ENCODE peak calls at places on chromosome 5, in eight cellular contexts. H, S, N, L, X, P, W and V are unnamed samples.

GRCh38 chr5:178545941-178546674 is 44.1 kb downstream of the COL23A1 start:
- DNase-seq in X (no peak), N (no peak), H (no peak), W (no peak), P (no peak), S (no peak), L (no peak), V (no peak)

GRCh38 chr5:133319905-133320520 is 268.2 kb downstream of the HSPA4 start:
- DNase-seq in H (no peak), X (no peak), L (no peak), W (no peak), P (no peak), N (no peak), S (no peak), V (peak; percentile 6)

GRCh38 chr5:141877478-141878185 is 578 bp downstream of the PCDH1 start:
- DNase-seq in N (peak; percentile 9), W (peak; percentile 86), L (peak; percentile 14), P (no peak), H (no peak), S (no peak), X (no peak), V (peak; percentile 24)

GRCh38 chr5:2741946-2742345 is 9.5 kb downstream of the IRX2 start:
- DNase-seq in N (no peak), L (no peak), W (peak; percentile 39), S (no peak), X (no peak), H (no peak), P (no peak), V (no peak)

GRCh38 chr5:122229551-122229950 is 82.5 kb upstream of the SNCAIP start:
- DNase-seq in L (no peak), W (no peak), H (no peak), P (no peak), S (no peak), N (no peak), X (no peak), V (no peak)

GRCh38 chr5:160375166-160375565 is 4.7 kb upstream of the C1QTNF2 start:
- DNase-seq in N (no peak), W (no peak), P (no peak), S (no peak), X (no peak), H (peak; percentile 5), L (peak; percentile 11), V (no peak)

GRCh38 chr5:180673371-180674252 is 24.2 kb upstream of the FLT4 start:
- DNase-seq in X (no peak), L (no peak), H (no peak), N (no peak), P (no peak), S (no peak), W (no peak), V (no peak)

GRCh38 chr5:176823076-176823481 is 12.7 kb downstream of the UNC5A start:
- DNase-seq in W (no peak), L (no peak), P (no peak), H (no peak), N (no peak), X (no peak), S (no peak), V (no peak)

GRCh38 chr5:90161399-90161798 is 248.2 kb downstream of the CETN3 start:
- DNase-seq in W (no peak), L (peak; percentile 82), P (peak; percentile 15), X (no peak), H (peak; percentile 81), N (no peak), S (peak; percentile 59), V (peak; percentile 15)

GRCh38 chr5:55829956-55830355 is 21.2 kb upstream of the IL31RA start:
- DNase-seq in S (no peak), H (no peak), X (no peak), W (no peak), N (no peak), L (peak; percentile 28), P (no peak), V (peak; percentile 33)

GRCh38 chr5:52983731-52984620 is 5.2 kb upstream of the ITGA2 start:
- DNase-seq in X (no peak), W (no peak), S (no peak), N (peak; percentile 64), H (no peak), L (peak; percentile 42), P (no peak), V (no peak)

GRCh38 chr5:94849821-94850736 is 231.6 kb downstream of the SLF1 start:
- DNase-seq in P (peak; percentile 56), L (peak; percentile 79), X (peak; percentile 13), W (no peak), H (peak; percentile 45), S (no peak), N (peak; percentile 45), V (peak; percentile 66)

GRCh38 chr5:143605403-143606005 is 202.0 kb upstream of the NR3C1 start:
- DNase-seq in P (no peak), L (peak; percentile 44), X (no peak), N (peak; percentile 37), S (peak; percentile 41), H (peak; percentile 12), W (no peak), V (peak; percentile 45)

GRCh38 chr5:82813951-82814350 is 263.2 kb downstream of the TMEM167A start:
- DNase-seq in W (no peak), X (no peak), P (no peak), L (no peak), H (no peak), S (no peak), N (no peak), V (no peak)

GRCh38 chr5:172534229-172535169 is 80.2 kb upstream of the SH3PXD2B start:
- DNase-seq in P (no peak), N (peak; percentile 61), L (no peak), W (peak; percentile 83), X (no peak), S (no peak), H (no peak), V (peak; percentile 24)

GRCh38 chr5:114418546-114419388 is 56.9 kb downstream of the KCNN2 start:
- DNase-seq in W (no peak), X (no peak), S (no peak), H (no peak), N (no peak), L (no peak), P (no peak), V (no peak)

GRCh38 chr5:173911623-173912022 is 23.5 kb downstream of the CPEB4 start:
- DNase-seq in L (no peak), H (no peak), W (no peak), P (no peak), S (no peak), X (no peak), N (no peak), V (no peak)

GRCh38 chr5:93145767-93146166 is 435.3 kb downstream of the NR2F1-AS1 start:
- DNase-seq in S (no peak), N (peak; percentile 51), L (peak; percentile 55), P (no peak), X (no peak), H (peak; percentile 46), W (no peak), V (no peak)

GRCh38 chr5:147949711-147950573 is 43.6 kb upstream of the C5orf46 start:
- DNase-seq in H (no peak), P (peak; percentile 32), N (peak; percentile 50), S (no peak), L (peak; percentile 48), W (no peak), X (peak; percentile 5), V (peak; percentile 61)

GRCh38 chr5:68447121-68447520 is 231.6 kb downstream of the PIK3R1 start:
- DNase-seq in W (no peak), L (no peak), N (peak; percentile 61), S (no peak), X (no peak), H (no peak), P (no peak), V (no peak)

GRCh38 chr5:148268556-148268955 is at the start of gene SPINK13:
- DNase-seq in S (no peak), L (peak; percentile 76), W (no peak), X (no peak), H (peak; percentile 49), N (peak; percentile 73), P (no peak), V (peak; percentile 75)

GRCh38 chr5:92559743-92560142 is 1021.3 kb downstream of the NR2F1-AS1 start:
- DNase-seq in W (no peak), P (no peak), S (no peak), X (no peak), H (peak; percentile 48), N (peak; percentile 54), L (peak; percentile 84), V (peak; percentile 25)

GRCh38 chr5:42242829-42243485 is 180.3 kb upstream of the GHR start:
- DNase-seq in H (no peak), N (no peak), P (no peak), X (no peak), W (no peak), L (no peak), S (no peak), V (no peak)

GRCh38 chr5:9604416-9604815 is 25.7 kb downstream of the TAS2R1 start:
- DNase-seq in N (peak; percentile 71), H (no peak), L (peak; percentile 10), X (no peak), S (no peak), P (no peak), W (no peak), V (peak; percentile 72)

GRCh38 chr5:39459091-39459490 is 34.3 kb upstream of the DAB2 start:
- DNase-seq in P (no peak), W (no peak), N (no peak), S (no peak), L (peak; percentile 53), H (no peak), X (no peak), V (no peak)

GRCh38 chr5:164355267-164355830 is 849.9 kb downstream of the MAT2B start:
- DNase-seq in W (no peak), S (no peak), L (no peak), X (no peak), P (peak; percentile 27), N (no peak), H (no peak), V (no peak)

GRCh38 chr5:160423025-160423554 is 1.4 kb downstream of the PTTG1 start:
- DNase-seq in X (no peak), W (no peak), N (peak; percentile 16), P (no peak), L (no peak), S (no peak), H (no peak), V (peak; percentile 28)

GRCh38 chr5:149581192-149581861 is at the start of gene ARHGEF37:
- DNase-seq in N (peak; percentile 50), H (no peak), W (peak; percentile 96), S (peak; percentile 95), L (peak; percentile 43), P (peak; percentile 65), X (no peak), V (peak; percentile 60)

GRCh38 chr5:24389968-24390367 is 254.8 kb downstream of the CDH10 start:
- DNase-seq in P (no peak), W (no peak), L (no peak), S (no peak), X (no peak), N (peak; percentile 4), H (no peak), V (no peak)